ENCODE peak calls at places on chromosomes 13 and 19, in seven cellular contexts. One of them, this sample, is unnamed.

GRCh38 chr13:114121496-114122466 is 10.6 kb downstream of the RASA3 start:
- DNase-seq in GM23248: no peak
- DNase-seq in neuronal stem cell: no peak
- DNase-seq in fibroblast of lung: no peak
- DNase-seq in naive thymus-derived CD4-positive, alpha-beta T cell: no peak
- DNase-seq in uterus: no peak
- DNase-seq in adrenal gland: no peak
- DNase-seq in this sample: no peak

GRCh38 chr13:70388935-70389334 is 280.7 kb upstream of the KLHL1 start:
- DNase-seq in adrenal gland: no peak
- DNase-seq in naive thymus-derived CD4-positive, alpha-beta T cell: no peak
- DNase-seq in fibroblast of lung: no peak
- DNase-seq in uterus: no peak
- DNase-seq in neuronal stem cell: no peak
- DNase-seq in GM23248: no peak
- DNase-seq in this sample: no peak

GRCh38 chr19:1668339-1669123 is 16.1 kb upstream of the TCF3 start:
- DNase-seq in fibroblast of lung: peak; percentile 9
- DNase-seq in neuronal stem cell: no peak
- DNase-seq in uterus: no peak
- DNase-seq in adrenal gland: no peak
- DNase-seq in naive thymus-derived CD4-positive, alpha-beta T cell: no peak
- DNase-seq in GM23248: no peak
- DNase-seq in this sample: no peak

GRCh38 chr13:59533561-59534337 is 630.0 kb downstream of the DIAPH3 start:
- DNase-seq in GM23248: no peak
- DNase-seq in uterus: no peak
- DNase-seq in adrenal gland: no peak
- DNase-seq in fibroblast of lung: no peak
- DNase-seq in naive thymus-derived CD4-positive, alpha-beta T cell: no peak
- DNase-seq in neuronal stem cell: no peak
- DNase-seq in this sample: no peak

GRCh38 chr13:52137489-52137888 is 8.6 kb upstream of the NEK5 start:
- DNase-seq in neuronal stem cell: no peak
- DNase-seq in adrenal gland: no peak
- DNase-seq in uterus: no peak
- DNase-seq in naive thymus-derived CD4-positive, alpha-beta T cell: no peak
- DNase-seq in GM23248: no peak
- DNase-seq in fibroblast of lung: no peak
- DNase-seq in this sample: no peak

GRCh38 chr19:18500820-18501219 is 21.1 kb downstream of the ELL start:
- DNase-seq in GM23248: no peak
- DNase-seq in uterus: peak; percentile 58
- DNase-seq in adrenal gland: no peak
- DNase-seq in neuronal stem cell: no peak
- DNase-seq in naive thymus-derived CD4-positive, alpha-beta T cell: no peak
- DNase-seq in fibroblast of lung: no peak
- DNase-seq in this sample: peak; percentile 70

GRCh38 chr13:41696163-41697003 is 239.0 kb downstream of the RGCC start:
- DNase-seq in adrenal gland: no peak
- DNase-seq in neuronal stem cell: no peak
- DNase-seq in GM23248: peak; percentile 85
- DNase-seq in uterus: no peak
- DNase-seq in fibroblast of lung: peak; percentile 82
- DNase-seq in naive thymus-derived CD4-positive, alpha-beta T cell: no peak
- DNase-seq in this sample: no peak

GRCh38 chr19:11196406-11197287 is 698 bp downstream of the KANK2 start:
- DNase-seq in GM23248: peak; percentile 76
- DNase-seq in uterus: peak; percentile 67
- DNase-seq in adrenal gland: peak; percentile 54
- DNase-seq in naive thymus-derived CD4-positive, alpha-beta T cell: peak; percentile 7
- DNase-seq in neuronal stem cell: no peak
- DNase-seq in fibroblast of lung: peak; percentile 32
- DNase-seq in this sample: no peak

GRCh38 chr19:294819-295686 is 3.9 kb upstream of the PLPP2 start:
- DNase-seq in adrenal gland: peak; percentile 27
- DNase-seq in neuronal stem cell: no peak
- DNase-seq in naive thymus-derived CD4-positive, alpha-beta T cell: peak; percentile 34
- DNase-seq in GM23248: peak; percentile 70
- DNase-seq in uterus: no peak
- DNase-seq in fibroblast of lung: no peak
- DNase-seq in this sample: no peak

GRCh38 chr13:52179925-52180324 is 20.5 kb upstream of the NEK3 start:
- DNase-seq in naive thymus-derived CD4-positive, alpha-beta T cell: no peak
- DNase-seq in fibroblast of lung: no peak
- DNase-seq in GM23248: no peak
- DNase-seq in adrenal gland: no peak
- DNase-seq in neuronal stem cell: no peak
- DNase-seq in uterus: no peak
- DNase-seq in this sample: no peak

GRCh38 chr13:114035583-114036501 is 62.0 kb upstream of the C13orf46 start:
- DNase-seq in GM23248: peak; percentile 69
- DNase-seq in adrenal gland: no peak
- DNase-seq in neuronal stem cell: no peak
- DNase-seq in fibroblast of lung: peak; percentile 41
- DNase-seq in naive thymus-derived CD4-positive, alpha-beta T cell: no peak
- DNase-seq in uterus: no peak
- DNase-seq in this sample: peak; percentile 72

GRCh38 chr13:36357692-36358091 is 11.5 kb upstream of the SPART start:
- DNase-seq in neuronal stem cell: no peak
- DNase-seq in GM23248: peak; percentile 10
- DNase-seq in fibroblast of lung: no peak
- DNase-seq in uterus: peak; percentile 75
- DNase-seq in adrenal gland: no peak
- DNase-seq in naive thymus-derived CD4-positive, alpha-beta T cell: no peak
- DNase-seq in this sample: no peak

GRCh38 chr19:54475706-54476105 is 2.6 kb upstream of the CDC42EP5 start:
- DNase-seq in adrenal gland: no peak
- DNase-seq in GM23248: no peak
- DNase-seq in uterus: no peak
- DNase-seq in naive thymus-derived CD4-positive, alpha-beta T cell: no peak
- DNase-seq in fibroblast of lung: no peak
- DNase-seq in neuronal stem cell: no peak
- DNase-seq in this sample: no peak

GRCh38 chr19:10965398-10965797 is 4.6 kb downstream of the SMARCA4 start:
- DNase-seq in naive thymus-derived CD4-positive, alpha-beta T cell: no peak
- DNase-seq in fibroblast of lung: no peak
- DNase-seq in GM23248: no peak
- DNase-seq in neuronal stem cell: no peak
- DNase-seq in adrenal gland: no peak
- DNase-seq in uterus: no peak
- DNase-seq in this sample: no peak

GRCh38 chr13:31846984-31847752 is 107.8 kb downstream of the RXFP2 start:
- DNase-seq in fibroblast of lung: no peak
- DNase-seq in naive thymus-derived CD4-positive, alpha-beta T cell: no peak
- DNase-seq in GM23248: peak; percentile 58
- DNase-seq in uterus: no peak
- DNase-seq in adrenal gland: no peak
- DNase-seq in neuronal stem cell: no peak
- DNase-seq in this sample: no peak

GRCh38 chr19:5154129-5154798 is 185.4 kb downstream of the KDM4B start:
- DNase-seq in uterus: peak; percentile 19
- DNase-seq in GM23248: peak; percentile 23
- DNase-seq in neuronal stem cell: no peak
- DNase-seq in naive thymus-derived CD4-positive, alpha-beta T cell: peak; percentile 34
- DNase-seq in adrenal gland: peak; percentile 27
- DNase-seq in fibroblast of lung: no peak
- DNase-seq in this sample: no peak

GRCh38 chr13:29594310-29594709 is 1.2 kb downstream of the SLC7A1 start:
- DNase-seq in neuronal stem cell: peak; percentile 24
- DNase-seq in naive thymus-derived CD4-positive, alpha-beta T cell: no peak
- DNase-seq in fibroblast of lung: peak; percentile 78
- DNase-seq in uterus: peak; percentile 40
- DNase-seq in adrenal gland: peak; percentile 34
- DNase-seq in GM23248: peak; percentile 88
- DNase-seq in this sample: peak; percentile 68

GRCh38 chr19:45978156-45978555 is 4.5 kb upstream of the NOVA2 start:
- DNase-seq in GM23248: peak; percentile 24
- DNase-seq in uterus: no peak
- DNase-seq in adrenal gland: no peak
- DNase-seq in neuronal stem cell: no peak
- DNase-seq in naive thymus-derived CD4-positive, alpha-beta T cell: no peak
- DNase-seq in fibroblast of lung: no peak
- DNase-seq in this sample: no peak

GRCh38 chr13:110323986-110324749 is 17.1 kb downstream of the COL4A2 start:
- DNase-seq in neuronal stem cell: no peak
- DNase-seq in uterus: no peak
- DNase-seq in fibroblast of lung: no peak
- DNase-seq in naive thymus-derived CD4-positive, alpha-beta T cell: no peak
- DNase-seq in adrenal gland: no peak
- DNase-seq in GM23248: no peak
- DNase-seq in this sample: peak; percentile 30
- H3K27ac ChIP-seq in neuronal stem cell: no peak overlapping the region
- H3K27ac ChIP-seq in uterus: peak overlapping the region; percentile 60
- H3K27ac ChIP-seq in fibroblast of lung: peak overlapping the region; percentile 9
- H3K27ac ChIP-seq in naive thymus-derived CD4-positive, alpha-beta T cell: no peak overlapping the region
- H3K27ac ChIP-seq in adrenal gland: no peak overlapping the region
- H3K27ac ChIP-seq in GM23248: no peak overlapping the region
- H3K27ac ChIP-seq in this sample: no peak overlapping the region

DNA sequence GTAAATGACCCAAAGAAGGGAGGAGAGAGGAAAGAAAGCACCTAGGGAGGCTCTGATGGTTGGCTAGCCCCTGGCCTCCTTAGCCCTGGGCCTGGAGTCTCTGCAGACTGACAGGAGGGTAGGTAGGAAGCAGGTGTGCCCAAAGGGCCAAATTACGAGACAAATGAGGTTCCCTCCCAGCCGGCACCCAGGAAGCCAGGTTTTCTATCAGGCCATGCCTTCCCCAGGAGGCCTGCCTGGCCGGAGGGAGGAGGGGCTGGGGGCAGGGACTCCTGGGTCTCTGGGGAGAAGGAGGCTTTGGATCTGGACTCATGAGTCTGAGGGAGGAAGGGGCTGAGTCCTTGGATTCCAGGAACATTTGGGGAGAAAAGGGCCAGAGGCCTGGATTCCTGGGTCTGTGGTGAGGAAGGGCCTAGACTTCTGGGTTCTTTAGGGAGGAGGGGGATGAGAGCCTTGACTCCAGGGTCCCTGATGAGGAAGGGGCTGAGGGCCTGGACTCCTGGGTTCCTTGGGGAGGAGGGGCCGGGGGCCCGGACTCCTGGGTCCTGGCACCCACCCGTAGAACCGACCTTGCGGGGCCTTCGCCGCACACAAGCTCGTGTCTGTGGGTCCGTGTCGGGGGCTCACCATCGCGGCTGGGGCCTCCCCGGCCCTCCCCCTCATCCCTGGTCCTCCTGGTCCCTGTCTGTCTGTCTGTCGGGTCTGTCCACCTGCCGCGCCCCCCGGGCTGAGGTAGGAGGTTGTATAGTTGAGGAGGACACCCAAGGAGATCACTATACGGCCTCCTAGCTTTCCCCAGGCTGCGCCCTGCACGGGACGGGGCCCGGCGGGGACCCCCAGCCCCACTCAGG is 840 bp upstream of the SPACA6 start:
- DNase-seq in GM23248: no peak
- DNase-seq in neuronal stem cell: no peak
- DNase-seq in uterus: no peak
- DNase-seq in adrenal gland: peak; percentile 35
- DNase-seq in naive thymus-derived CD4-positive, alpha-beta T cell: no peak
- DNase-seq in fibroblast of lung: no peak
- DNase-seq in this sample: peak; percentile 54
- H3K4me1 ChIP-seq in GM23248: peaks cover 18% of the 10 kb centered on the region
- H3K4me1 ChIP-seq in neuronal stem cell: peaks cover 21% of the 10 kb centered on the region
- H3K4me1 ChIP-seq in uterus: peaks cover 24% of the 10 kb centered on the region
- H3K4me1 ChIP-seq in adrenal gland: peaks cover 25% of the 10 kb centered on the region
- H3K4me1 ChIP-seq in naive thymus-derived CD4-positive, alpha-beta T cell: peaks cover 5% of the 10 kb centered on the region
- H3K4me1 ChIP-seq in fibroblast of lung: peaks cover 14% of the 10 kb centered on the region
- H3K4me1 ChIP-seq in this sample: peaks cover 45% of the 10 kb centered on the region

DNA sequence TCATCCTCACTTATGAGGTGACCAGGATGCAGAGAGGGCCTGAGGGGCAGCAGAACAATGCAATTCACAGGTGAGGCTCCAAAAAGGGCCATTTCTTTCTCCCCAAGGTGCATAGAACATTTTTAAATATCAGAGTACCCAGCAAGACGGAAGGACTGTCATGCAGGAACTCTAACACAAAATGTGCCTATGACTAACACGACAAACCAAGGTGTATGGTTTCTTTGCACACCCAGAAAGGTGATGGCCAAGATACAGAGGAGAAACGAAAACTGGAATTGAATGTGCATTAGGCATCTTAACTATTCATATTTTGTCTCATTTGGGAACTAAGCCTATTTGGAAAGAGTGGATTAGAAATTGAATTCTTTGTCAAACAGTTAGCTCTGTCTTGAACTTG is 29.9 kb downstream of the SHISA2 start:
- DNase-seq in fibroblast of lung: no peak
- DNase-seq in GM23248: no peak
- DNase-seq in neuronal stem cell: no peak
- DNase-seq in naive thymus-derived CD4-positive, alpha-beta T cell: no peak
- DNase-seq in adrenal gland: no peak
- DNase-seq in uterus: no peak
- DNase-seq in this sample: no peak
- H3K4me3 ChIP-seq in fibroblast of lung: no peak overlapping the region
- H3K4me3 ChIP-seq in GM23248: no peak overlapping the region
- H3K4me3 ChIP-seq in neuronal stem cell: no peak overlapping the region
- H3K4me3 ChIP-seq in naive thymus-derived CD4-positive, alpha-beta T cell: no peak overlapping the region
- H3K4me3 ChIP-seq in adrenal gland: no peak overlapping the region
- H3K4me3 ChIP-seq in uterus: no peak overlapping the region
- H3K4me3 ChIP-seq in this sample: no peak overlapping the region

DNA sequence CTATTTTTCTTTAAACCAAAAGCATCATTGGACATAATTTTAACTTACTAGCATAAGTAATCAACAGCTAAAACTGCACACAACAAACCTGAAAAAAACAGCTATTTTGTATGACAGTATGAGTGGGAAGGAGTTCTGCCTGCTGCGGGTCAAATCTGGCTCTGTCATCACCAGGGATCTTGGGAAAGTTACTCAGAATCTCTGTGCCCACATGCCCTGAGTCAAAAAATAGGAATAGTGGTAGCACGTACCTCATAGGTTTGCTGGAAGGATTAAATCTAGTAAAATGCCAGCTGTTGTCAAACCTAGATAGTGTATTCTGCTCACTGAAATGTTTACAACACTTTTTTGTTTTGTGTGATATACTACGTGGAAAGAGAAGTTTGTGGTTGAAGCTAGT is 1.1 kb downstream of the CLN5 start:
- DNase-seq in GM23248: peak; percentile 86
- DNase-seq in uterus: no peak
- DNase-seq in naive thymus-derived CD4-positive, alpha-beta T cell: no peak
- DNase-seq in fibroblast of lung: no peak
- DNase-seq in adrenal gland: no peak
- DNase-seq in neuronal stem cell: no peak
- DNase-seq in this sample: no peak
- H3K27ac ChIP-seq in GM23248: peak overlapping the region; percentile 90
- H3K27ac ChIP-seq in uterus: peak overlapping the region; percentile 89
- H3K27ac ChIP-seq in naive thymus-derived CD4-positive, alpha-beta T cell: peak overlapping the region; percentile 96
- H3K27ac ChIP-seq in fibroblast of lung: peak overlapping the region; percentile 88
- H3K27ac ChIP-seq in adrenal gland: no peak overlapping the region
- H3K27ac ChIP-seq in neuronal stem cell: no peak overlapping the region
- H3K27ac ChIP-seq in this sample: peak overlapping the region; percentile 97

This sample was measured in right atrium auricular region.